ENCODE peak calls at places on chromosomes 6 and 20, in seven cellular contexts. S is IMR-90, I is GM18507, T is ACHN, Q is ureter, M is germinal center, N is fibroblast of mammary gland. W is an unnamed sample.

GRCh38 chr6:151783692-151784091 is 23.8 kb upstream of the ESR1 start:
- DNase-seq in I (no peak), M (no peak), S (no peak), T (no peak), N (no peak), Q (no peak), W (no peak)

GRCh38 chr6:51608932-51609331 is 478.5 kb downstream of the PKHD1 start:
- DNase-seq in T (no peak), M (no peak), Q (no peak), N (no peak), S (no peak), I (no peak), W (no peak)

GRCh38 chr6:259901-260508 is 32.3 kb upstream of the DUSP22 start:
- DNase-seq in S (no peak), N (no peak), T (no peak), I (peak), Q (no peak), M (no peak), W (no peak)

GRCh38 chr6:63795006-63795405 is 159.4 kb downstream of the PHF3 start:
- DNase-seq in Q (no peak), N (peak), T (no peak), M (no peak), I (no peak), S (no peak), W (no peak)

GRCh38 chr20:24771651-24772061 is 177.4 kb upstream of the CST7 start:
- DNase-seq in S (no peak), I (no peak), N (no peak), M (no peak), Q (peak), T (no peak), W (no peak)

GRCh38 chr6:153150400-153150766 is 19.3 kb upstream of the RGS17 start:
- DNase-seq in T (no peak), N (no peak), M (no peak), I (no peak), S (no peak), Q (no peak), W (no peak)

GRCh38 chr6:78781001-78781400 is 86.3 kb upstream of the IRAK1BP1 start:
- DNase-seq in T (no peak), I (no peak), M (no peak), S (no peak), N (no peak), Q (no peak), W (no peak)

GRCh38 chr20:3461911-3462677 is 8.7 kb upstream of the ATRN start:
- DNase-seq in I (no peak), M (no peak), S (no peak), Q (no peak), T (no peak), N (peak), W (no peak)

GRCh38 chr20:36467076-36467999 is 74.0 kb upstream of the MYL9 start:
- DNase-seq in I (no peak), T (no peak), M (no peak), Q (peak), S (no peak), N (peak), W (peak)

W was measured in H54.